ENCODE peak calls at places on chromosome 9, in ten cellular contexts. One of them, this sample, is unnamed.
A peak's percentile ranks its signal among the peaks of the same experiment; 100 is the strongest.

GRCh38 chr9:87776481-87777373 is 50.8 kb downstream of the CTSL start:
- DNase-seq in anterior cingulate cortex: no peak
- DNase-seq in posterior vena cava: no peak
- DNase-seq in cardiac fibroblast: no peak
- DNase-seq in activated CD4-positive, alpha-beta T cell treated with anti-CD3 and anti-CD28 coated beads, Interleukin-2, amount 50 U/mL, for 4 hours: no peak
- DNase-seq in nephron progenitor cell: no peak
- DNase-seq in CD8-positive, alpha-beta T cell: no peak
- DNase-seq in brain pericyte: no peak
- DNase-seq in HT-29: no peak
- DNase-seq in GM23338: no peak
- DNase-seq in this sample: no peak

GRCh38 chr9:135508211-135508820 is 7.8 kb downstream of the MRPS2 start:
- DNase-seq in posterior vena cava: peak; percentile 63
- DNase-seq in GM23338: no peak
- DNase-seq in nephron progenitor cell: no peak
- DNase-seq in anterior cingulate cortex: no peak
- DNase-seq in cardiac fibroblast: no peak
- DNase-seq in activated CD4-positive, alpha-beta T cell treated with anti-CD3 and anti-CD28 coated beads, Interleukin-2, amount 50 U/mL, for 4 hours: no peak
- DNase-seq in brain pericyte: no peak
- DNase-seq in CD8-positive, alpha-beta T cell: no peak
- DNase-seq in HT-29: no peak
- DNase-seq in this sample: no peak

GRCh38 chr9:75001719-75002421 is 26.2 kb downstream of the CARNMT1 start:
- DNase-seq in HT-29: peak; percentile 91
- DNase-seq in CD8-positive, alpha-beta T cell: no peak
- DNase-seq in nephron progenitor cell: peak; percentile 39
- DNase-seq in activated CD4-positive, alpha-beta T cell treated with anti-CD3 and anti-CD28 coated beads, Interleukin-2, amount 50 U/mL, for 4 hours: no peak
- DNase-seq in brain pericyte: peak; percentile 59
- DNase-seq in GM23338: peak; percentile 90
- DNase-seq in anterior cingulate cortex: no peak
- DNase-seq in cardiac fibroblast: peak; percentile 95
- DNase-seq in posterior vena cava: no peak
- DNase-seq in this sample: peak; percentile 74

GRCh38 chr9:33750307-33750838 is 45.0 kb upstream of the PRSS3 start:
- DNase-seq in cardiac fibroblast: no peak
- DNase-seq in CD8-positive, alpha-beta T cell: no peak
- DNase-seq in posterior vena cava: no peak
- DNase-seq in GM23338: peak; percentile 59
- DNase-seq in brain pericyte: no peak
- DNase-seq in nephron progenitor cell: no peak
- DNase-seq in anterior cingulate cortex: no peak
- DNase-seq in activated CD4-positive, alpha-beta T cell treated with anti-CD3 and anti-CD28 coated beads, Interleukin-2, amount 50 U/mL, for 4 hours: no peak
- DNase-seq in HT-29: peak; percentile 67
- DNase-seq in this sample: no peak

GRCh38 chr9:134204041-134204440 is 39.7 kb upstream of the RNU6ATAC start:
- DNase-seq in activated CD4-positive, alpha-beta T cell treated with anti-CD3 and anti-CD28 coated beads, Interleukin-2, amount 50 U/mL, for 4 hours: no peak
- DNase-seq in cardiac fibroblast: no peak
- DNase-seq in CD8-positive, alpha-beta T cell: no peak
- DNase-seq in GM23338: no peak
- DNase-seq in HT-29: no peak
- DNase-seq in nephron progenitor cell: no peak
- DNase-seq in posterior vena cava: peak; percentile 25
- DNase-seq in anterior cingulate cortex: no peak
- DNase-seq in brain pericyte: no peak
- DNase-seq in this sample: no peak

GRCh38 chr9:68685770-68686169 is 19.3 kb upstream of the PIP5K1B start:
- DNase-seq in cardiac fibroblast: no peak
- DNase-seq in nephron progenitor cell: no peak
- DNase-seq in CD8-positive, alpha-beta T cell: no peak
- DNase-seq in anterior cingulate cortex: no peak
- DNase-seq in brain pericyte: no peak
- DNase-seq in posterior vena cava: no peak
- DNase-seq in HT-29: peak; percentile 68
- DNase-seq in activated CD4-positive, alpha-beta T cell treated with anti-CD3 and anti-CD28 coated beads, Interleukin-2, amount 50 U/mL, for 4 hours: no peak
- DNase-seq in GM23338: peak; percentile 68
- DNase-seq in this sample: no peak

GRCh38 chr9:76310577-76310976 is 83.6 kb downstream of the RFK start:
- DNase-seq in CD8-positive, alpha-beta T cell: no peak
- DNase-seq in activated CD4-positive, alpha-beta T cell treated with anti-CD3 and anti-CD28 coated beads, Interleukin-2, amount 50 U/mL, for 4 hours: no peak
- DNase-seq in cardiac fibroblast: no peak
- DNase-seq in posterior vena cava: no peak
- DNase-seq in GM23338: no peak
- DNase-seq in brain pericyte: no peak
- DNase-seq in anterior cingulate cortex: no peak
- DNase-seq in nephron progenitor cell: no peak
- DNase-seq in HT-29: no peak
- DNase-seq in this sample: no peak

GRCh38 chr9:91857291-91857781 is 92.7 kb downstream of the ROR2 start:
- DNase-seq in nephron progenitor cell: peak; percentile 71
- DNase-seq in brain pericyte: no peak
- DNase-seq in HT-29: no peak
- DNase-seq in activated CD4-positive, alpha-beta T cell treated with anti-CD3 and anti-CD28 coated beads, Interleukin-2, amount 50 U/mL, for 4 hours: no peak
- DNase-seq in posterior vena cava: no peak
- DNase-seq in anterior cingulate cortex: no peak
- DNase-seq in GM23338: peak; percentile 57
- DNase-seq in cardiac fibroblast: no peak
- DNase-seq in CD8-positive, alpha-beta T cell: no peak
- DNase-seq in this sample: peak; percentile 76

GRCh38 chr9:35906923-35907699 is 1.1 kb downstream of the HRCT1 start:
- DNase-seq in cardiac fibroblast: peak; percentile 92
- DNase-seq in HT-29: peak; percentile 47
- DNase-seq in GM23338: no peak
- DNase-seq in brain pericyte: no peak
- DNase-seq in CD8-positive, alpha-beta T cell: no peak
- DNase-seq in posterior vena cava: peak; percentile 94
- DNase-seq in anterior cingulate cortex: no peak
- DNase-seq in nephron progenitor cell: no peak
- DNase-seq in activated CD4-positive, alpha-beta T cell treated with anti-CD3 and anti-CD28 coated beads, Interleukin-2, amount 50 U/mL, for 4 hours: no peak
- DNase-seq in this sample: peak; percentile 40

GRCh38 chr9:24698864-24699518 is 153.3 kb upstream of the IZUMO3 start:
- DNase-seq in CD8-positive, alpha-beta T cell: no peak
- DNase-seq in cardiac fibroblast: no peak
- DNase-seq in brain pericyte: no peak
- DNase-seq in anterior cingulate cortex: no peak
- DNase-seq in activated CD4-positive, alpha-beta T cell treated with anti-CD3 and anti-CD28 coated beads, Interleukin-2, amount 50 U/mL, for 4 hours: no peak
- DNase-seq in nephron progenitor cell: no peak
- DNase-seq in HT-29: peak; percentile 6
- DNase-seq in GM23338: peak; percentile 8
- DNase-seq in posterior vena cava: no peak
- DNase-seq in this sample: no peak

GRCh38 chr9:89002987-89003386 is 11.7 kb downstream of the S1PR3 start:
- DNase-seq in cardiac fibroblast: no peak
- DNase-seq in anterior cingulate cortex: no peak
- DNase-seq in GM23338: no peak
- DNase-seq in activated CD4-positive, alpha-beta T cell treated with anti-CD3 and anti-CD28 coated beads, Interleukin-2, amount 50 U/mL, for 4 hours: no peak
- DNase-seq in CD8-positive, alpha-beta T cell: no peak
- DNase-seq in nephron progenitor cell: no peak
- DNase-seq in brain pericyte: no peak
- DNase-seq in HT-29: no peak
- DNase-seq in posterior vena cava: no peak
- DNase-seq in this sample: no peak

GRCh38 chr9:4812872-4813271 is 20.1 kb downstream of the RCL1 start:
- DNase-seq in anterior cingulate cortex: no peak
- DNase-seq in activated CD4-positive, alpha-beta T cell treated with anti-CD3 and anti-CD28 coated beads, Interleukin-2, amount 50 U/mL, for 4 hours: no peak
- DNase-seq in GM23338: no peak
- DNase-seq in CD8-positive, alpha-beta T cell: no peak
- DNase-seq in posterior vena cava: no peak
- DNase-seq in brain pericyte: no peak
- DNase-seq in HT-29: no peak
- DNase-seq in nephron progenitor cell: no peak
- DNase-seq in cardiac fibroblast: no peak
- DNase-seq in this sample: no peak

GRCh38 chr9:136720251-136720886 is 8.0 kb downstream of the DIPK1B start:
- DNase-seq in nephron progenitor cell: peak; percentile 55
- DNase-seq in brain pericyte: no peak
- DNase-seq in activated CD4-positive, alpha-beta T cell treated with anti-CD3 and anti-CD28 coated beads, Interleukin-2, amount 50 U/mL, for 4 hours: no peak
- DNase-seq in posterior vena cava: peak; percentile 87
- DNase-seq in anterior cingulate cortex: no peak
- DNase-seq in cardiac fibroblast: no peak
- DNase-seq in HT-29: no peak
- DNase-seq in GM23338: no peak
- DNase-seq in CD8-positive, alpha-beta T cell: no peak
- DNase-seq in this sample: no peak

GRCh38 chr9:125561497-125562148 is 145.4 kb downstream of the MAPKAP1 start:
- DNase-seq in nephron progenitor cell: no peak
- DNase-seq in activated CD4-positive, alpha-beta T cell treated with anti-CD3 and anti-CD28 coated beads, Interleukin-2, amount 50 U/mL, for 4 hours: no peak
- DNase-seq in brain pericyte: no peak
- DNase-seq in anterior cingulate cortex: no peak
- DNase-seq in CD8-positive, alpha-beta T cell: no peak
- DNase-seq in posterior vena cava: no peak
- DNase-seq in GM23338: no peak
- DNase-seq in cardiac fibroblast: no peak
- DNase-seq in HT-29: no peak
- DNase-seq in this sample: no peak

GRCh38 chr9:137785704-137786161 is 91.8 kb upstream of the CACNA1B start:
- DNase-seq in CD8-positive, alpha-beta T cell: no peak
- DNase-seq in activated CD4-positive, alpha-beta T cell treated with anti-CD3 and anti-CD28 coated beads, Interleukin-2, amount 50 U/mL, for 4 hours: no peak
- DNase-seq in nephron progenitor cell: no peak
- DNase-seq in anterior cingulate cortex: no peak
- DNase-seq in brain pericyte: peak; percentile 27
- DNase-seq in GM23338: peak; percentile 54
- DNase-seq in cardiac fibroblast: no peak
- DNase-seq in posterior vena cava: peak; percentile 31
- DNase-seq in HT-29: peak; percentile 23
- DNase-seq in this sample: no peak

GRCh38 chr9:36443581-36443980 is 43.5 kb upstream of the RNF38 start:
- DNase-seq in GM23338: no peak
- DNase-seq in anterior cingulate cortex: no peak
- DNase-seq in brain pericyte: no peak
- DNase-seq in cardiac fibroblast: peak; percentile 18
- DNase-seq in CD8-positive, alpha-beta T cell: no peak
- DNase-seq in HT-29: no peak
- DNase-seq in activated CD4-positive, alpha-beta T cell treated with anti-CD3 and anti-CD28 coated beads, Interleukin-2, amount 50 U/mL, for 4 hours: no peak
- DNase-seq in posterior vena cava: no peak
- DNase-seq in nephron progenitor cell: no peak
- DNase-seq in this sample: no peak

GRCh38 chr9:26809795-26810194 is 82.8 kb downstream of the CAAP1 start:
- DNase-seq in cardiac fibroblast: peak; percentile 74
- DNase-seq in brain pericyte: no peak
- DNase-seq in CD8-positive, alpha-beta T cell: no peak
- DNase-seq in posterior vena cava: no peak
- DNase-seq in HT-29: peak; percentile 3
- DNase-seq in anterior cingulate cortex: no peak
- DNase-seq in activated CD4-positive, alpha-beta T cell treated with anti-CD3 and anti-CD28 coated beads, Interleukin-2, amount 50 U/mL, for 4 hours: no peak
- DNase-seq in GM23338: no peak
- DNase-seq in nephron progenitor cell: no peak
- DNase-seq in this sample: no peak

GRCh38 chr9:23638011-23638410 is 188.0 kb downstream of the ELAVL2 start:
- DNase-seq in GM23338: no peak
- DNase-seq in posterior vena cava: no peak
- DNase-seq in CD8-positive, alpha-beta T cell: no peak
- DNase-seq in activated CD4-positive, alpha-beta T cell treated with anti-CD3 and anti-CD28 coated beads, Interleukin-2, amount 50 U/mL, for 4 hours: no peak
- DNase-seq in HT-29: no peak
- DNase-seq in brain pericyte: no peak
- DNase-seq in nephron progenitor cell: no peak
- DNase-seq in anterior cingulate cortex: no peak
- DNase-seq in cardiac fibroblast: no peak
- DNase-seq in this sample: no peak

GRCh38 chr9:21450733-21451394 is 10.6 kb downstream of the IFNA1 start:
- DNase-seq in anterior cingulate cortex: no peak
- DNase-seq in GM23338: peak; percentile 28
- DNase-seq in activated CD4-positive, alpha-beta T cell treated with anti-CD3 and anti-CD28 coated beads, Interleukin-2, amount 50 U/mL, for 4 hours: no peak
- DNase-seq in nephron progenitor cell: no peak
- DNase-seq in posterior vena cava: no peak
- DNase-seq in cardiac fibroblast: peak; percentile 48
- DNase-seq in HT-29: no peak
- DNase-seq in brain pericyte: no peak
- DNase-seq in CD8-positive, alpha-beta T cell: no peak
- DNase-seq in this sample: no peak

GRCh38 chr9:135156525-135157510 is 69.3 kb downstream of the OLFM1 start:
- DNase-seq in GM23338: peak; percentile 90
- DNase-seq in brain pericyte: no peak
- DNase-seq in nephron progenitor cell: peak; percentile 95
- DNase-seq in HT-29: peak; percentile 64
- DNase-seq in CD8-positive, alpha-beta T cell: no peak
- DNase-seq in cardiac fibroblast: peak; percentile 38
- DNase-seq in anterior cingulate cortex: no peak
- DNase-seq in activated CD4-positive, alpha-beta T cell treated with anti-CD3 and anti-CD28 coated beads, Interleukin-2, amount 50 U/mL, for 4 hours: no peak
- DNase-seq in posterior vena cava: no peak
- DNase-seq in this sample: no peak

GRCh38 chr9:136057236-136058151 is 37.6 kb downstream of the NACC2 start:
- DNase-seq in activated CD4-positive, alpha-beta T cell treated with anti-CD3 and anti-CD28 coated beads, Interleukin-2, amount 50 U/mL, for 4 hours: no peak
- DNase-seq in posterior vena cava: no peak
- DNase-seq in brain pericyte: no peak
- DNase-seq in HT-29: no peak
- DNase-seq in anterior cingulate cortex: no peak
- DNase-seq in nephron progenitor cell: no peak
- DNase-seq in CD8-positive, alpha-beta T cell: no peak
- DNase-seq in GM23338: peak; percentile 69
- DNase-seq in cardiac fibroblast: no peak
- DNase-seq in this sample: no peak

GRCh38 chr9:18717751-18718150 is 243.8 kb downstream of the ADAMTSL1 start:
- DNase-seq in anterior cingulate cortex: no peak
- DNase-seq in HT-29: no peak
- DNase-seq in cardiac fibroblast: no peak
- DNase-seq in brain pericyte: no peak
- DNase-seq in GM23338: no peak
- DNase-seq in activated CD4-positive, alpha-beta T cell treated with anti-CD3 and anti-CD28 coated beads, Interleukin-2, amount 50 U/mL, for 4 hours: no peak
- DNase-seq in CD8-positive, alpha-beta T cell: no peak
- DNase-seq in nephron progenitor cell: no peak
- DNase-seq in posterior vena cava: no peak
- DNase-seq in this sample: no peak

GRCh38 chr9:90124961-90125360 is 517.7 kb downstream of the DIRAS2 start:
- DNase-seq in GM23338: no peak
- DNase-seq in cardiac fibroblast: no peak
- DNase-seq in activated CD4-positive, alpha-beta T cell treated with anti-CD3 and anti-CD28 coated beads, Interleukin-2, amount 50 U/mL, for 4 hours: no peak
- DNase-seq in HT-29: no peak
- DNase-seq in nephron progenitor cell: no peak
- DNase-seq in anterior cingulate cortex: no peak
- DNase-seq in brain pericyte: no peak
- DNase-seq in CD8-positive, alpha-beta T cell: no peak
- DNase-seq in posterior vena cava: no peak
- DNase-seq in this sample: no peak

GRCh38 chr9:137195525-137196220 is 4.9 kb downstream of the TPRN start:
- DNase-seq in cardiac fibroblast: no peak
- DNase-seq in posterior vena cava: no peak
- DNase-seq in brain pericyte: no peak
- DNase-seq in nephron progenitor cell: no peak
- DNase-seq in GM23338: no peak
- DNase-seq in CD8-positive, alpha-beta T cell: no peak
- DNase-seq in activated CD4-positive, alpha-beta T cell treated with anti-CD3 and anti-CD28 coated beads, Interleukin-2, amount 50 U/mL, for 4 hours: no peak
- DNase-seq in anterior cingulate cortex: no peak
- DNase-seq in HT-29: peak; percentile 92
- DNase-seq in this sample: no peak

This sample was measured in smooth muscle cell of the brain vasculature.